ENCODE peak calls at places on chromosomes 6 and 20, in six cellular contexts. P is AG09309; A is naive thymus-derived CD8-positive, alpha-beta T cell; Z is kidney glomerular epithelial cell; S is activated CD4-positive, alpha-beta T cell treated with anti-CD3 and anti-CD28 coated beads, Interleukin-2, amount 10 ng/mL, durations not matched to agents 7 days and 5 days; N is epithelial cell of esophagus. D is an unnamed sample.

GRCh38 chr6:10320291-10320690 is 94.6 kb downstream of the TFAP2A start:
- DNase-seq in P (no peak), A (no peak), Z (no peak), S (no peak), N (no peak), D (no peak)

GRCh38 chr20:48783533-48784272 is 44.1 kb downstream of the PREX1 start:
- DNase-seq in P (no peak), A (no peak), Z (no peak), S (peak; percentile 43), N (no peak), D (no peak)

GRCh38 chr20:8389381-8390368 is 257.6 kb downstream of the PLCB1 start:
- DNase-seq in P (no peak), A (no peak), Z (peak; percentile 33), S (no peak), N (peak; percentile 48), D (peak; percentile 37)

GRCh38 chr6:130771741-130772140 is 55.5 kb upstream of the SMLR1 start:
- DNase-seq in P (no peak), A (no peak), Z (no peak), S (no peak), N (no peak), D (no peak)

GRCh38 chr6:139569561-139569960 is 195.1 kb upstream of the CITED2 start:
- DNase-seq in P (peak; percentile 5), A (no peak), Z (peak; percentile 48), S (no peak), N (peak; percentile 80), D (no peak)

GRCh38 chr6:145491126-145491525 is 244.2 kb downstream of the EPM2A start:
- DNase-seq in P (no peak), A (no peak), Z (no peak), S (no peak), N (no peak), D (no peak)

GRCh38 chr6:161035182-161035980 is 43.8 kb downstream of the MAP3K4 start:
- DNase-seq in P (no peak), A (no peak), Z (no peak), S (no peak), N (no peak), D (no peak)

GRCh38 chr6:39452306-39452705 is 129.8 kb upstream of the KCNK16 start:
- DNase-seq in P (no peak), A (no peak), Z (peak; percentile 41), S (no peak), N (peak; percentile 80), D (no peak)

GRCh38 chr20:39850821-39851330 is 838.2 kb downstream of the MAFB start:
- DNase-seq in P (no peak), A (no peak), Z (peak; percentile 29), S (no peak), N (no peak), D (peak; percentile 66)

GRCh38 chr6:168819546-168819945 is 378.6 kb downstream of the SMOC2 start:
- DNase-seq in P (no peak), A (no peak), Z (no peak), S (no peak), N (no peak), D (no peak)

GRCh38 chr6:68778356-68779020 is 143.4 kb downstream of the ADGRB3 start:
- DNase-seq in P (no peak), A (no peak), Z (peak; percentile 27), S (no peak), N (peak; percentile 23), D (peak; percentile 65)

GRCh38 chr6:56954389-56955170 is at the start of gene BEND6:
- DNase-seq in P (peak; percentile 42), A (peak; percentile 34), Z (no peak), S (peak; percentile 27), N (peak; percentile 72), D (peak; percentile 61)

GRCh38 chr6:35220711-35221110 is 7.0 kb downstream of the SCUBE3 start:
- DNase-seq in P (no peak), A (no peak), Z (no peak), S (no peak), N (no peak), D (no peak)

GRCh38 chr6:105212587-105212986 is 32.8 kb upstream of the POPDC3 start:
- DNase-seq in P (no peak), A (no peak), Z (no peak), S (no peak), N (no peak), D (no peak)

GRCh38 chr6:44179072-44179536 is 20.5 kb downstream of the CAPN11 start:
- DNase-seq in P (no peak), A (no peak), Z (no peak), S (no peak), N (no peak), D (no peak)

GRCh38 chr6:34235605-34236422 is 859 bp upstream of the HMGA1 start:
- DNase-seq in P (no peak), A (peak; percentile 55), Z (peak; percentile 69), S (peak; percentile 60), N (peak; percentile 93), D (no peak)

GRCh38 chr6:17863971-17864754 is 123.3 kb downstream of the KIF13A start:
- DNase-seq in P (no peak), A (no peak), Z (peak; percentile 48), S (no peak), N (peak; percentile 94), D (no peak)

GRCh38 chr6:146962332-146962731 is 241.9 kb upstream of the STXBP5 start:
- DNase-seq in P (no peak), A (no peak), Z (no peak), S (no peak), N (peak; percentile 59), D (no peak)